ENCODE peak calls at places on chromosomes 5 and 9, in four cellular contexts. One of them, this sample, is unnamed.

GRCh38 chr9:134293576-134294227 is 32.6 kb upstream of the RXRA start:
- DNase-seq in NCI-H1930: no peak
- DNase-seq in NCI-H460: no peak
- DNase-seq in astrocyte of the spinal cord: no peak
- DNase-seq in this sample: no peak

GRCh38 chr9:82645591-82645990 is 417.4 kb downstream of the RASEF start:
- DNase-seq in astrocyte of the spinal cord: peak; percentile 23
- DNase-seq in NCI-H1930: no peak
- DNase-seq in NCI-H460: no peak
- DNase-seq in this sample: no peak

GRCh38 chr5:144189800-144190429 is 19.2 kb downstream of the KCTD16 start:
- DNase-seq in NCI-H460: no peak
- DNase-seq in astrocyte of the spinal cord: peak; percentile 75
- DNase-seq in NCI-H1930: no peak
- DNase-seq in this sample: no peak

GRCh38 chr9:34158362-34158869 is 20.4 kb upstream of the UBAP1 start:
- DNase-seq in astrocyte of the spinal cord: peak; percentile 80
- DNase-seq in NCI-H1930: no peak
- DNase-seq in NCI-H460: peak; percentile 95
- DNase-seq in this sample: peak; percentile 79

GRCh38 chr9:95005276-95006141 is 279.0 kb downstream of the AOPEP start:
- DNase-seq in NCI-H460: no peak
- DNase-seq in astrocyte of the spinal cord: peak; percentile 47
- DNase-seq in NCI-H1930: no peak
- DNase-seq in this sample: no peak

GRCh38 chr9:38346811-38347735 is 45.4 kb upstream of the ALDH1B1 start:
- DNase-seq in NCI-H1930: no peak
- DNase-seq in astrocyte of the spinal cord: peak; percentile 16
- DNase-seq in NCI-H460: no peak
- DNase-seq in this sample: no peak

GRCh38 chr9:84366683-84367082 is 26.1 kb upstream of the SLC28A3 start:
- DNase-seq in NCI-H1930: no peak
- DNase-seq in astrocyte of the spinal cord: no peak
- DNase-seq in NCI-H460: no peak
- DNase-seq in this sample: no peak

GRCh38 chr5:170216262-170216864 is 16.4 kb upstream of the C5orf58 start:
- DNase-seq in astrocyte of the spinal cord: peak; percentile 68
- DNase-seq in NCI-H460: peak; percentile 33
- DNase-seq in NCI-H1930: peak; percentile 37
- DNase-seq in this sample: peak; percentile 29

GRCh38 chr5:163914911-163915310 is 409.5 kb downstream of the MAT2B start:
- DNase-seq in astrocyte of the spinal cord: no peak
- DNase-seq in NCI-H1930: no peak
- DNase-seq in NCI-H460: no peak
- DNase-seq in this sample: no peak

GRCh38 chr5:33679791-33680190 is 212.0 kb downstream of the ADAMTS12 start:
- DNase-seq in astrocyte of the spinal cord: peak; percentile 27
- DNase-seq in NCI-H1930: no peak
- DNase-seq in NCI-H460: no peak
- DNase-seq in this sample: no peak

GRCh38 chr5:100731768-100732167 is 171.3 kb downstream of the ST8SIA4 start:
- DNase-seq in NCI-H1930: no peak
- DNase-seq in astrocyte of the spinal cord: peak; percentile 4
- DNase-seq in NCI-H460: no peak
- DNase-seq in this sample: no peak

GRCh38 chr5:139705655-139706587 is 57.8 kb downstream of the CXXC5 start:
- DNase-seq in astrocyte of the spinal cord: no peak
- DNase-seq in NCI-H1930: no peak
- DNase-seq in NCI-H460: no peak
- DNase-seq in this sample: no peak

GRCh38 chr9:128846680-128847030 is 17.1 kb upstream of the SPOUT1 start:
- DNase-seq in astrocyte of the spinal cord: no peak
- DNase-seq in NCI-H460: no peak
- DNase-seq in NCI-H1930: no peak
- DNase-seq in this sample: no peak

GRCh38 chr5:97004423-97005060 is 68.7 kb downstream of the LNPEP start:
- DNase-seq in NCI-H460: no peak
- DNase-seq in NCI-H1930: no peak
- DNase-seq in astrocyte of the spinal cord: no peak
- DNase-seq in this sample: no peak

GRCh38 chr5:171774418-171774817 is 11.2 kb upstream of the SMIM23 start:
- DNase-seq in astrocyte of the spinal cord: no peak
- DNase-seq in NCI-H460: no peak
- DNase-seq in NCI-H1930: no peak
- DNase-seq in this sample: no peak

GRCh38 chr5:9971301-9971700 is 278.4 kb downstream of the ATPSCKMT start:
- DNase-seq in NCI-H1930: no peak
- DNase-seq in astrocyte of the spinal cord: no peak
- DNase-seq in NCI-H460: no peak
- DNase-seq in this sample: no peak

GRCh38 chr9:96554801-96555566 is 64.7 kb downstream of the CDC14B start:
- DNase-seq in astrocyte of the spinal cord: peak; percentile 59
- DNase-seq in NCI-H1930: no peak
- DNase-seq in NCI-H460: no peak
- DNase-seq in this sample: no peak

GRCh38 chr5:9781882-9782281 is 151.7 kb upstream of the TAS2R1 start:
- DNase-seq in NCI-H1930: no peak
- DNase-seq in astrocyte of the spinal cord: no peak
- DNase-seq in NCI-H460: no peak
- DNase-seq in this sample: no peak

GRCh38 chr5:19270153-19270552 is 717.8 kb downstream of the CDH18 start:
- DNase-seq in astrocyte of the spinal cord: no peak
- DNase-seq in NCI-H460: no peak
- DNase-seq in NCI-H1930: no peak
- DNase-seq in this sample: no peak

GRCh38 chr5:120476063-120476462 is 12.0 kb downstream of the PRR16 start:
- DNase-seq in NCI-H1930: no peak
- DNase-seq in astrocyte of the spinal cord: no peak
- DNase-seq in NCI-H460: no peak
- DNase-seq in this sample: no peak

GRCh38 chr9:17852108-17852507 is 273.2 kb downstream of the SH3GL2 start:
- DNase-seq in NCI-H460: no peak
- DNase-seq in NCI-H1930: no peak
- DNase-seq in astrocyte of the spinal cord: no peak
- DNase-seq in this sample: no peak

GRCh38 chr5:6875376-6875775 is 162.1 kb downstream of the TENT4A start:
- DNase-seq in astrocyte of the spinal cord: no peak
- DNase-seq in NCI-H1930: no peak
- DNase-seq in NCI-H460: no peak
- DNase-seq in this sample: no peak

GRCh38 chr9:91075279-91075678 is 273.7 kb downstream of the SYK start:
- DNase-seq in NCI-H460: no peak
- DNase-seq in astrocyte of the spinal cord: peak; percentile 24
- DNase-seq in NCI-H1930: no peak
- DNase-seq in this sample: no peak

GRCh38 chr9:86550411-86550810 is 196.2 kb upstream of the TUT7 start:
- DNase-seq in astrocyte of the spinal cord: no peak
- DNase-seq in NCI-H460: no peak
- DNase-seq in NCI-H1930: no peak
- DNase-seq in this sample: no peak

GRCh38 chr5:71883745-71884103 is 164.6 kb downstream of the CARTPT start:
- DNase-seq in NCI-H1930: no peak
- DNase-seq in astrocyte of the spinal cord: no peak
- DNase-seq in NCI-H460: no peak
- DNase-seq in this sample: no peak

GRCh38 chr5:160312960-160313734 is 783 bp upstream of the CCNJL start:
- DNase-seq in NCI-H460: no peak
- DNase-seq in astrocyte of the spinal cord: peak; percentile 17
- DNase-seq in NCI-H1930: no peak
- DNase-seq in this sample: no peak

GRCh38 chr9:87270241-87271234 is 227.1 kb upstream of the DAPK1 start:
- DNase-seq in NCI-H1930: no peak
- DNase-seq in NCI-H460: no peak
- DNase-seq in astrocyte of the spinal cord: peak; percentile 80
- DNase-seq in this sample: no peak

GRCh38 chr5:2017540-2018389 is 135.0 kb upstream of the IRX4 start:
- DNase-seq in NCI-H1930: no peak
- DNase-seq in astrocyte of the spinal cord: no peak
- DNase-seq in NCI-H460: peak; percentile 26
- DNase-seq in this sample: peak; percentile 8

GRCh38 chr5:76175051-76175666 is 92.0 kb downstream of the SV2C start:
- DNase-seq in NCI-H460: peak; percentile 61
- DNase-seq in NCI-H1930: peak; percentile 0
- DNase-seq in astrocyte of the spinal cord: peak; percentile 48
- DNase-seq in this sample: peak; percentile 48

GRCh38 chr5:128534729-128535128 is 3.3 kb downstream of the FBN2 start:
- DNase-seq in NCI-H1930: no peak
- DNase-seq in astrocyte of the spinal cord: peak; percentile 55
- DNase-seq in NCI-H460: no peak
- DNase-seq in this sample: no peak

GRCh38 chr5:1268666-1269065 is 26.2 kb downstream of the TERT start:
- DNase-seq in NCI-H460: no peak
- DNase-seq in astrocyte of the spinal cord: no peak
- DNase-seq in NCI-H1930: no peak
- DNase-seq in this sample: no peak

GRCh38 chr5:74187757-74188156 is 452.8 kb downstream of the ENC1 start:
- DNase-seq in astrocyte of the spinal cord: no peak
- DNase-seq in NCI-H1930: no peak
- DNase-seq in NCI-H460: no peak
- DNase-seq in this sample: no peak

GRCh38 chr9:135661801-135662560 is 1.1 kb upstream of the LCN9 start:
- DNase-seq in astrocyte of the spinal cord: no peak
- DNase-seq in NCI-H1930: no peak
- DNase-seq in NCI-H460: no peak
- DNase-seq in this sample: no peak

This sample was measured in HepG2.